ENCODE peak calls at places on chromosome 11, in four cellular contexts. One of them, this sample, is unnamed.

GRCh38 chr11:110092577-110093406 is at the start of gene ZC3H12C:
- DNase-seq in nephron progenitor cell: peak; percentile 78
- DNase-seq in iris pigment epithelial cell: peak; percentile 90
- DNase-seq in HT1080: peak; percentile 86
- DNase-seq in this sample: peak; percentile 88

GRCh38 chr11:43547900-43548381 is 132.6 kb upstream of the HSD17B12 start:
- DNase-seq in nephron progenitor cell: peak; percentile 51
- DNase-seq in iris pigment epithelial cell: no peak
- DNase-seq in HT1080: no peak
- DNase-seq in this sample: no peak

GRCh38 chr11:120228794-120229384 is 11.1 kb upstream of the POU2F3 start:
- DNase-seq in nephron progenitor cell: no peak
- DNase-seq in iris pigment epithelial cell: no peak
- DNase-seq in HT1080: no peak
- DNase-seq in this sample: no peak

GRCh38 chr11:19276859-19277808 is 36.4 kb upstream of the E2F8 start:
- DNase-seq in nephron progenitor cell: no peak
- DNase-seq in iris pigment epithelial cell: peak; percentile 47
- DNase-seq in HT1080: peak; percentile 65
- DNase-seq in this sample: no peak

GRCh38 chr11:12287009-12287373 is 90.4 kb upstream of the PARVA start:
- DNase-seq in nephron progenitor cell: no peak
- DNase-seq in iris pigment epithelial cell: peak; percentile 97
- DNase-seq in HT1080: peak; percentile 96
- DNase-seq in this sample: no peak

GRCh38 chr11:90453525-90453924 is 230.7 kb upstream of the CHORDC1 start:
- DNase-seq in nephron progenitor cell: no peak
- DNase-seq in iris pigment epithelial cell: no peak
- DNase-seq in HT1080: no peak
- DNase-seq in this sample: no peak

GRCh38 chr11:132674161-132674560 is 858.1 kb downstream of the OPCML start:
- DNase-seq in nephron progenitor cell: no peak
- DNase-seq in iris pigment epithelial cell: no peak
- DNase-seq in HT1080: no peak
- DNase-seq in this sample: no peak

GRCh38 chr11:130692220-130692619 is 224.1 kb downstream of the SNX19 start:
- DNase-seq in nephron progenitor cell: no peak
- DNase-seq in iris pigment epithelial cell: no peak
- DNase-seq in HT1080: no peak
- DNase-seq in this sample: no peak

GRCh38 chr11:132520199-132520598 is 1012.1 kb downstream of the OPCML start:
- DNase-seq in nephron progenitor cell: no peak
- DNase-seq in iris pigment epithelial cell: no peak
- DNase-seq in HT1080: no peak
- DNase-seq in this sample: no peak

GRCh38 chr11:7587712-7588111 is 73.9 kb downstream of the PPFIBP2 start:
- DNase-seq in nephron progenitor cell: no peak
- DNase-seq in iris pigment epithelial cell: no peak
- DNase-seq in HT1080: no peak
- DNase-seq in this sample: no peak

GRCh38 chr11:93986716-93987115 is 34.4 kb upstream of the HEPHL1 start:
- DNase-seq in nephron progenitor cell: no peak
- DNase-seq in iris pigment epithelial cell: peak; percentile 2
- DNase-seq in HT1080: peak; percentile 73
- DNase-seq in this sample: no peak

GRCh38 chr11:45348729-45349128 is 62.6 kb upstream of the SYT13 start:
- DNase-seq in nephron progenitor cell: no peak
- DNase-seq in iris pigment epithelial cell: no peak
- DNase-seq in HT1080: no peak
- DNase-seq in this sample: no peak

GRCh38 chr11:37988031-37988430 is 1390.0 kb upstream of the RAG2 start:
- DNase-seq in nephron progenitor cell: no peak
- DNase-seq in iris pigment epithelial cell: peak; percentile 94
- DNase-seq in HT1080: no peak
- DNase-seq in this sample: no peak

GRCh38 chr11:2158291-2158737 is 2.7 kb downstream of the INS start:
- DNase-seq in nephron progenitor cell: no peak
- DNase-seq in iris pigment epithelial cell: no peak
- DNase-seq in HT1080: no peak
- DNase-seq in this sample: no peak

GRCh38 chr11:32497951-32498350 is 62.6 kb upstream of the WT1 start:
- DNase-seq in nephron progenitor cell: no peak
- DNase-seq in iris pigment epithelial cell: no peak
- DNase-seq in HT1080: no peak
- DNase-seq in this sample: no peak

GRCh38 chr11:126510621-126511370 is 155.3 kb downstream of the ST3GAL4 start:
- DNase-seq in nephron progenitor cell: peak; percentile 30
- DNase-seq in iris pigment epithelial cell: peak; percentile 12
- DNase-seq in HT1080: no peak
- DNase-seq in this sample: no peak

GRCh38 chr11:44601471-44602370 is 36.3 kb downstream of the CD82 start:
- DNase-seq in nephron progenitor cell: no peak
- DNase-seq in iris pigment epithelial cell: no peak
- DNase-seq in HT1080: no peak
- DNase-seq in this sample: no peak

GRCh38 chr11:1531418-1531817 is 40.7 kb downstream of the DUSP8 start:
- DNase-seq in nephron progenitor cell: no peak
- DNase-seq in iris pigment epithelial cell: no peak
- DNase-seq in HT1080: no peak
- DNase-seq in this sample: no peak

GRCh38 chr11:118364956-118365615 is 5.7 kb downstream of the UBE4A start:
- DNase-seq in nephron progenitor cell: no peak
- DNase-seq in iris pigment epithelial cell: no peak
- DNase-seq in HT1080: no peak
- DNase-seq in this sample: no peak

GRCh38 chr11:71977743-71978418 is 20.8 kb upstream of the IL18BP start:
- DNase-seq in nephron progenitor cell: peak; percentile 36
- DNase-seq in iris pigment epithelial cell: peak; percentile 38
- DNase-seq in HT1080: peak; percentile 33
- DNase-seq in this sample: no peak

GRCh38 chr11:121595717-121596156 is 143.0 kb upstream of the SORL1-AS1 start:
- DNase-seq in nephron progenitor cell: no peak
- DNase-seq in iris pigment epithelial cell: peak; percentile 99
- DNase-seq in HT1080: peak; percentile 92
- DNase-seq in this sample: no peak

GRCh38 chr11:46309669-46310288 is 32.3 kb downstream of the CREB3L1 start:
- DNase-seq in nephron progenitor cell: no peak
- DNase-seq in iris pigment epithelial cell: no peak
- DNase-seq in HT1080: peak; percentile 16
- DNase-seq in this sample: no peak

GRCh38 chr11:2210366-2211112 is 38.9 kb upstream of the TH start:
- DNase-seq in nephron progenitor cell: no peak
- DNase-seq in iris pigment epithelial cell: no peak
- DNase-seq in HT1080: no peak
- DNase-seq in this sample: peak; percentile 45

GRCh38 chr11:68690671-68691401 is 6.5 kb downstream of the GAL start:
- DNase-seq in nephron progenitor cell: no peak
- DNase-seq in iris pigment epithelial cell: no peak
- DNase-seq in HT1080: no peak
- DNase-seq in this sample: peak; percentile 25

GRCh38 chr11:12853652-12854296 is 155.3 kb upstream of the RASSF10 start:
- DNase-seq in nephron progenitor cell: no peak
- DNase-seq in iris pigment epithelial cell: peak; percentile 81
- DNase-seq in HT1080: no peak
- DNase-seq in this sample: no peak

GRCh38 chr11:125583496-125583895 is 9.2 kb upstream of the STT3A start:
- DNase-seq in nephron progenitor cell: no peak
- DNase-seq in iris pigment epithelial cell: no peak
- DNase-seq in HT1080: no peak
- DNase-seq in this sample: no peak

GRCh38 chr11:11857769-11858168 is 16.0 kb downstream of the USP47 start:
- DNase-seq in nephron progenitor cell: no peak
- DNase-seq in iris pigment epithelial cell: no peak
- DNase-seq in HT1080: no peak
- DNase-seq in this sample: no peak

GRCh38 chr11:34274712-34275398 is 83.0 kb downstream of the ABTB2 start:
- DNase-seq in nephron progenitor cell: no peak
- DNase-seq in iris pigment epithelial cell: peak; percentile 86
- DNase-seq in HT1080: peak; percentile 98
- DNase-seq in this sample: no peak

GRCh38 chr11:64060263-64060860 is 24.6 kb downstream of the FLRT1 start:
- DNase-seq in nephron progenitor cell: no peak
- DNase-seq in iris pigment epithelial cell: no peak
- DNase-seq in HT1080: no peak
- DNase-seq in this sample: no peak

GRCh38 chr11:95734009-95734572 is 55.5 kb downstream of the FAM76B start:
- DNase-seq in nephron progenitor cell: no peak
- DNase-seq in iris pigment epithelial cell: no peak
- DNase-seq in HT1080: no peak
- DNase-seq in this sample: no peak

GRCh38 chr11:11978098-11978637 is 30.3 kb downstream of the DKK3 start:
- DNase-seq in nephron progenitor cell: no peak
- DNase-seq in iris pigment epithelial cell: no peak
- DNase-seq in HT1080: no peak
- DNase-seq in this sample: peak; percentile 14

GRCh38 chr11:33941637-33942160 is 49.8 kb upstream of the LMO2 start:
- DNase-seq in nephron progenitor cell: no peak
- DNase-seq in iris pigment epithelial cell: peak; percentile 34
- DNase-seq in HT1080: peak; percentile 78
- DNase-seq in this sample: no peak

GRCh38 chr11:24747275-24748251 is 250.7 kb downstream of the LUZP2 start:
- DNase-seq in nephron progenitor cell: no peak
- DNase-seq in iris pigment epithelial cell: no peak
- DNase-seq in HT1080: no peak
- DNase-seq in this sample: no peak

GRCh38 chr11:73242291-73243092 is 24.4 kb downstream of the P2RY2 start:
- DNase-seq in nephron progenitor cell: peak; percentile 90
- DNase-seq in iris pigment epithelial cell: peak; percentile 64
- DNase-seq in HT1080: peak; percentile 80
- DNase-seq in this sample: peak; percentile 91

GRCh38 chr11:65712633-65713076 is 603 bp downstream of the KAT5 start:
- DNase-seq in nephron progenitor cell: no peak
- DNase-seq in iris pigment epithelial cell: no peak
- DNase-seq in HT1080: no peak
- DNase-seq in this sample: no peak

GRCh38 chr11:134765565-134765964 is 353.5 kb upstream of the B3GAT1 start:
- DNase-seq in nephron progenitor cell: no peak
- DNase-seq in iris pigment epithelial cell: no peak
- DNase-seq in HT1080: no peak
- DNase-seq in this sample: peak; percentile 25

GRCh38 chr11:69775163-69775755 is at the start of gene FGF4:
- DNase-seq in nephron progenitor cell: peak; percentile 50
- DNase-seq in iris pigment epithelial cell: no peak
- DNase-seq in HT1080: no peak
- DNase-seq in this sample: peak; percentile 60

GRCh38 chr11:19087658-19088057 is 27.1 kb upstream of the MRGPRX2 start:
- DNase-seq in nephron progenitor cell: no peak
- DNase-seq in iris pigment epithelial cell: peak; percentile 72
- DNase-seq in HT1080: peak; percentile 96
- DNase-seq in this sample: no peak

GRCh38 chr11:12222099-12222751 is 111.8 kb downstream of the MICAL2 start:
- DNase-seq in nephron progenitor cell: no peak
- DNase-seq in iris pigment epithelial cell: no peak
- DNase-seq in HT1080: no peak
- DNase-seq in this sample: no peak

This sample was measured in ecto neural progenitor cell.